ENCODE peak calls at places on chromosomes 2 and 18, in nine cellular contexts. One of them, this sample, is unnamed.

GRCh38 chr2:207515671-207516070 is 14.1 kb upstream of the CREB1 start:
- DNase-seq in AG08396: no peak
- DNase-seq in ovary: no peak
- DNase-seq in COR-L47: no peak
- DNase-seq in stimulated activated CD4-positive, alpha-beta T cell treated with anti-CD3 and anti-CD28 coated beads, Interleukin-2, amount 100 ng/mL, for 24 hours: no peak
- DNase-seq in NCI-H774: no peak
- DNase-seq in stimulated activated CD8-positive, alpha-beta memory T cell treated with anti-CD3 and anti-CD28 coated beads, Interleukin-15, amount 100 ng/mL, for 24 hours: no peak
- DNase-seq in astrocyte of the cerebellum: no peak
- DNase-seq in ureter: no peak
- DNase-seq in this sample: no peak

GRCh38 chr2:100321881-100322820 is at the start of gene LONRF2:
- DNase-seq in ovary: peak
- DNase-seq in stimulated activated CD8-positive, alpha-beta memory T cell treated with anti-CD3 and anti-CD28 coated beads, Interleukin-15, amount 100 ng/mL, for 24 hours: no peak
- DNase-seq in astrocyte of the cerebellum: no peak
- DNase-seq in AG08396: peak
- DNase-seq in COR-L47: peak
- DNase-seq in NCI-H774: peak
- DNase-seq in ureter: no peak
- DNase-seq in stimulated activated CD4-positive, alpha-beta T cell treated with anti-CD3 and anti-CD28 coated beads, Interleukin-2, amount 100 ng/mL, for 24 hours: peak
- DNase-seq in this sample: peak

GRCh38 chr2:237884681-237885080 is 25.3 kb downstream of the RAMP1 start:
- DNase-seq in ovary: no peak
- DNase-seq in NCI-H774: no peak
- DNase-seq in stimulated activated CD4-positive, alpha-beta T cell treated with anti-CD3 and anti-CD28 coated beads, Interleukin-2, amount 100 ng/mL, for 24 hours: no peak
- DNase-seq in ureter: no peak
- DNase-seq in COR-L47: no peak
- DNase-seq in astrocyte of the cerebellum: no peak
- DNase-seq in AG08396: no peak
- DNase-seq in stimulated activated CD8-positive, alpha-beta memory T cell treated with anti-CD3 and anti-CD28 coated beads, Interleukin-15, amount 100 ng/mL, for 24 hours: no peak
- DNase-seq in this sample: peak

GRCh38 chr2:71789556-71790219 is 336.3 kb downstream of the DYSF start:
- DNase-seq in NCI-H774: no peak
- DNase-seq in astrocyte of the cerebellum: no peak
- DNase-seq in stimulated activated CD8-positive, alpha-beta memory T cell treated with anti-CD3 and anti-CD28 coated beads, Interleukin-15, amount 100 ng/mL, for 24 hours: no peak
- DNase-seq in ureter: no peak
- DNase-seq in stimulated activated CD4-positive, alpha-beta T cell treated with anti-CD3 and anti-CD28 coated beads, Interleukin-2, amount 100 ng/mL, for 24 hours: no peak
- DNase-seq in AG08396: no peak
- DNase-seq in ovary: no peak
- DNase-seq in COR-L47: no peak
- DNase-seq in this sample: no peak

GRCh38 chr2:212618636-212619035 is 80.0 kb upstream of the ERBB4 start:
- DNase-seq in stimulated activated CD8-positive, alpha-beta memory T cell treated with anti-CD3 and anti-CD28 coated beads, Interleukin-15, amount 100 ng/mL, for 24 hours: no peak
- DNase-seq in ureter: no peak
- DNase-seq in COR-L47: no peak
- DNase-seq in astrocyte of the cerebellum: no peak
- DNase-seq in ovary: no peak
- DNase-seq in AG08396: no peak
- DNase-seq in stimulated activated CD4-positive, alpha-beta T cell treated with anti-CD3 and anti-CD28 coated beads, Interleukin-2, amount 100 ng/mL, for 24 hours: no peak
- DNase-seq in NCI-H774: no peak
- DNase-seq in this sample: no peak

GRCh38 chr18:4720498-4720897 is 265.4 kb upstream of the DLGAP1 start:
- DNase-seq in stimulated activated CD4-positive, alpha-beta T cell treated with anti-CD3 and anti-CD28 coated beads, Interleukin-2, amount 100 ng/mL, for 24 hours: no peak
- DNase-seq in NCI-H774: no peak
- DNase-seq in stimulated activated CD8-positive, alpha-beta memory T cell treated with anti-CD3 and anti-CD28 coated beads, Interleukin-15, amount 100 ng/mL, for 24 hours: no peak
- DNase-seq in AG08396: no peak
- DNase-seq in COR-L47: no peak
- DNase-seq in astrocyte of the cerebellum: no peak
- DNase-seq in ovary: no peak
- DNase-seq in ureter: no peak
- DNase-seq in this sample: no peak

GRCh38 chr18:48335829-48336228 is 73.4 kb downstream of the ZBTB7C start:
- DNase-seq in NCI-H774: no peak
- DNase-seq in ovary: no peak
- DNase-seq in AG08396: no peak
- DNase-seq in stimulated activated CD8-positive, alpha-beta memory T cell treated with anti-CD3 and anti-CD28 coated beads, Interleukin-15, amount 100 ng/mL, for 24 hours: no peak
- DNase-seq in COR-L47: no peak
- DNase-seq in stimulated activated CD4-positive, alpha-beta T cell treated with anti-CD3 and anti-CD28 coated beads, Interleukin-2, amount 100 ng/mL, for 24 hours: no peak
- DNase-seq in ureter: no peak
- DNase-seq in astrocyte of the cerebellum: no peak
- DNase-seq in this sample: no peak

GRCh38 chr2:111930875-111931274 is 32.5 kb downstream of the MERTK start:
- DNase-seq in stimulated activated CD4-positive, alpha-beta T cell treated with anti-CD3 and anti-CD28 coated beads, Interleukin-2, amount 100 ng/mL, for 24 hours: no peak
- DNase-seq in NCI-H774: no peak
- DNase-seq in stimulated activated CD8-positive, alpha-beta memory T cell treated with anti-CD3 and anti-CD28 coated beads, Interleukin-15, amount 100 ng/mL, for 24 hours: no peak
- DNase-seq in AG08396: peak
- DNase-seq in COR-L47: no peak
- DNase-seq in ureter: no peak
- DNase-seq in ovary: no peak
- DNase-seq in astrocyte of the cerebellum: peak
- DNase-seq in this sample: no peak

GRCh38 chr2:74399785-74400184 is 19.7 kb upstream of the DCTN1 start:
- DNase-seq in stimulated activated CD8-positive, alpha-beta memory T cell treated with anti-CD3 and anti-CD28 coated beads, Interleukin-15, amount 100 ng/mL, for 24 hours: no peak
- DNase-seq in astrocyte of the cerebellum: no peak
- DNase-seq in ovary: no peak
- DNase-seq in stimulated activated CD4-positive, alpha-beta T cell treated with anti-CD3 and anti-CD28 coated beads, Interleukin-2, amount 100 ng/mL, for 24 hours: no peak
- DNase-seq in NCI-H774: no peak
- DNase-seq in AG08396: peak
- DNase-seq in ureter: no peak
- DNase-seq in COR-L47: peak
- DNase-seq in this sample: no peak

GRCh38 chr2:119846021-119846420 is 86.3 kb downstream of the PTPN4 start:
- DNase-seq in AG08396: no peak
- DNase-seq in stimulated activated CD4-positive, alpha-beta T cell treated with anti-CD3 and anti-CD28 coated beads, Interleukin-2, amount 100 ng/mL, for 24 hours: no peak
- DNase-seq in COR-L47: peak
- DNase-seq in stimulated activated CD8-positive, alpha-beta memory T cell treated with anti-CD3 and anti-CD28 coated beads, Interleukin-15, amount 100 ng/mL, for 24 hours: no peak
- DNase-seq in NCI-H774: no peak
- DNase-seq in ovary: no peak
- DNase-seq in astrocyte of the cerebellum: no peak
- DNase-seq in ureter: no peak
- DNase-seq in this sample: no peak

GRCh38 chr2:234708091-234708683 is 211.3 kb upstream of the ARL4C start:
- DNase-seq in stimulated activated CD4-positive, alpha-beta T cell treated with anti-CD3 and anti-CD28 coated beads, Interleukin-2, amount 100 ng/mL, for 24 hours: no peak
- DNase-seq in COR-L47: no peak
- DNase-seq in astrocyte of the cerebellum: no peak
- DNase-seq in NCI-H774: no peak
- DNase-seq in stimulated activated CD8-positive, alpha-beta memory T cell treated with anti-CD3 and anti-CD28 coated beads, Interleukin-15, amount 100 ng/mL, for 24 hours: no peak
- DNase-seq in AG08396: no peak
- DNase-seq in ovary: no peak
- DNase-seq in ureter: no peak
- DNase-seq in this sample: no peak

GRCh38 chr2:3062476-3063260 is 314.9 kb downstream of the EIPR1 start:
- DNase-seq in COR-L47: no peak
- DNase-seq in stimulated activated CD4-positive, alpha-beta T cell treated with anti-CD3 and anti-CD28 coated beads, Interleukin-2, amount 100 ng/mL, for 24 hours: no peak
- DNase-seq in ureter: no peak
- DNase-seq in ovary: no peak
- DNase-seq in NCI-H774: no peak
- DNase-seq in stimulated activated CD8-positive, alpha-beta memory T cell treated with anti-CD3 and anti-CD28 coated beads, Interleukin-15, amount 100 ng/mL, for 24 hours: no peak
- DNase-seq in astrocyte of the cerebellum: no peak
- DNase-seq in AG08396: no peak
- DNase-seq in this sample: no peak

GRCh38 chr2:221444106-221444505 is 128.0 kb downstream of the EPHA4 start:
- DNase-seq in stimulated activated CD8-positive, alpha-beta memory T cell treated with anti-CD3 and anti-CD28 coated beads, Interleukin-15, amount 100 ng/mL, for 24 hours: no peak
- DNase-seq in ovary: no peak
- DNase-seq in COR-L47: no peak
- DNase-seq in astrocyte of the cerebellum: no peak
- DNase-seq in stimulated activated CD4-positive, alpha-beta T cell treated with anti-CD3 and anti-CD28 coated beads, Interleukin-2, amount 100 ng/mL, for 24 hours: peak
- DNase-seq in ureter: no peak
- DNase-seq in NCI-H774: no peak
- DNase-seq in AG08396: peak
- DNase-seq in this sample: peak

This sample was measured in heart left ventricle.